ENCODE peak calls at places on chromosomes 11 and 22, in six cellular contexts. One of them, this sample, is unnamed.

GRCh38 chr22:44107341-44107740 is 73.4 kb upstream of the PARVG start:
- DNase-seq in osteocyte: no peak
- DNase-seq in thoracic aorta: no peak
- DNase-seq in endothelial cell: no peak
- DNase-seq in fibroblast of lung: no peak
- DNase-seq in neural crest cell: no peak
- DNase-seq in this sample: no peak

GRCh38 chr22:21009638-21010425 is 5.1 kb upstream of the P2RX6 start:
- DNase-seq in osteocyte: no peak
- DNase-seq in thoracic aorta: no peak
- DNase-seq in endothelial cell: peak
- DNase-seq in fibroblast of lung: peak
- DNase-seq in neural crest cell: peak
- DNase-seq in this sample: peak

GRCh38 chr11:4826425-4826824 is 5.3 kb downstream of the OR51F2 start:
- DNase-seq in osteocyte: no peak
- DNase-seq in thoracic aorta: no peak
- DNase-seq in endothelial cell: no peak
- DNase-seq in fibroblast of lung: no peak
- DNase-seq in neural crest cell: no peak
- DNase-seq in this sample: no peak

GRCh38 chr11:2943711-2944118 is 14.5 kb upstream of the PHLDA2 start:
- DNase-seq in osteocyte: no peak
- DNase-seq in thoracic aorta: no peak
- DNase-seq in endothelial cell: no peak
- DNase-seq in fibroblast of lung: no peak
- DNase-seq in neural crest cell: no peak
- DNase-seq in this sample: no peak

GRCh38 chr22:39090426-39091064 is 6.5 kb upstream of the APOBEC3H start:
- DNase-seq in osteocyte: no peak
- DNase-seq in thoracic aorta: no peak
- DNase-seq in endothelial cell: no peak
- DNase-seq in fibroblast of lung: no peak
- DNase-seq in neural crest cell: no peak
- DNase-seq in this sample: no peak

GRCh38 chr11:47185305-47186075 is 744 bp downstream of the PACSIN3 start:
- DNase-seq in osteocyte: peak
- DNase-seq in thoracic aorta: no peak
- DNase-seq in endothelial cell: peak
- DNase-seq in fibroblast of lung: peak
- DNase-seq in neural crest cell: no peak
- DNase-seq in this sample: peak

GRCh38 chr11:17985517-17985916 is 27.3 kb downstream of the SERGEF start:
- DNase-seq in osteocyte: no peak
- DNase-seq in thoracic aorta: no peak
- DNase-seq in endothelial cell: no peak
- DNase-seq in fibroblast of lung: no peak
- DNase-seq in neural crest cell: no peak
- DNase-seq in this sample: no peak

GRCh38 chr22:30816413-30816812 is 121.7 kb downstream of the OSBP2 start:
- DNase-seq in osteocyte: no peak
- DNase-seq in thoracic aorta: no peak
- DNase-seq in endothelial cell: no peak
- DNase-seq in fibroblast of lung: no peak
- DNase-seq in neural crest cell: no peak
- DNase-seq in this sample: no peak

GRCh38 chr11:8087185-8087584 is 6.2 kb downstream of the TUB start:
- DNase-seq in osteocyte: no peak
- DNase-seq in thoracic aorta: no peak
- DNase-seq in endothelial cell: peak
- DNase-seq in fibroblast of lung: no peak
- DNase-seq in neural crest cell: no peak
- DNase-seq in this sample: no peak

GRCh38 chr11:16295592-16295991 is 60.8 kb downstream of the SOX6 start:
- DNase-seq in osteocyte: no peak
- DNase-seq in thoracic aorta: no peak
- DNase-seq in endothelial cell: no peak
- DNase-seq in fibroblast of lung: no peak
- DNase-seq in neural crest cell: no peak
- DNase-seq in this sample: no peak

GRCh38 chr11:20113147-20113435 is 47.2 kb downstream of the DBX1 start:
- DNase-seq in osteocyte: no peak
- DNase-seq in thoracic aorta: no peak
- DNase-seq in endothelial cell: no peak
- DNase-seq in fibroblast of lung: no peak
- DNase-seq in neural crest cell: no peak
- DNase-seq in this sample: no peak

GRCh38 chr11:66919938-66920337 is 38.2 kb downstream of the PC start:
- DNase-seq in osteocyte: no peak
- DNase-seq in thoracic aorta: no peak
- DNase-seq in endothelial cell: no peak
- DNase-seq in fibroblast of lung: no peak
- DNase-seq in neural crest cell: no peak
- DNase-seq in this sample: no peak

GRCh38 chr11:1104411-1105182 is 29.9 kb downstream of the MUC2 start:
- DNase-seq in osteocyte: no peak
- DNase-seq in thoracic aorta: no peak
- DNase-seq in endothelial cell: no peak
- DNase-seq in fibroblast of lung: no peak
- DNase-seq in neural crest cell: no peak
- DNase-seq in this sample: no peak

GRCh38 chr11:111944651-111945051 is 7.5 kb downstream of the DIXDC1 start:
- DNase-seq in osteocyte: peak
- DNase-seq in thoracic aorta: no peak
- DNase-seq in endothelial cell: no peak
- DNase-seq in fibroblast of lung: peak
- DNase-seq in neural crest cell: no peak
- DNase-seq in this sample: no peak

GRCh38 chr11:120089036-120090001 is 48.6 kb downstream of the TRIM29 start:
- DNase-seq in osteocyte: no peak
- DNase-seq in thoracic aorta: peak
- DNase-seq in endothelial cell: no peak
- DNase-seq in fibroblast of lung: no peak
- DNase-seq in neural crest cell: no peak
- DNase-seq in this sample: no peak

GRCh38 chr22:22712092-22712658 is 67.8 kb downstream of the GGTLC2 start:
- DNase-seq in osteocyte: peak
- DNase-seq in thoracic aorta: no peak
- DNase-seq in endothelial cell: no peak
- DNase-seq in fibroblast of lung: no peak
- DNase-seq in neural crest cell: no peak
- DNase-seq in this sample: no peak

GRCh38 chr22:22710719-22711531 is 66.5 kb downstream of the GGTLC2 start:
- DNase-seq in osteocyte: peak
- DNase-seq in thoracic aorta: no peak
- DNase-seq in endothelial cell: peak
- DNase-seq in fibroblast of lung: no peak
- DNase-seq in neural crest cell: peak
- DNase-seq in this sample: peak

GRCh38 chr22:22711532-22711913 is 67.1 kb downstream of the GGTLC2 start:
- DNase-seq in osteocyte: peak
- DNase-seq in thoracic aorta: no peak
- DNase-seq in endothelial cell: no peak
- DNase-seq in fibroblast of lung: no peak
- DNase-seq in neural crest cell: no peak
- DNase-seq in this sample: peak

GRCh38 chr22:22712666-22713365 is 68.4 kb downstream of the GGTLC2 start:
- DNase-seq in osteocyte: peak
- DNase-seq in thoracic aorta: no peak
- DNase-seq in endothelial cell: no peak
- DNase-seq in fibroblast of lung: no peak
- DNase-seq in neural crest cell: no peak
- DNase-seq in this sample: no peak

DNA sequence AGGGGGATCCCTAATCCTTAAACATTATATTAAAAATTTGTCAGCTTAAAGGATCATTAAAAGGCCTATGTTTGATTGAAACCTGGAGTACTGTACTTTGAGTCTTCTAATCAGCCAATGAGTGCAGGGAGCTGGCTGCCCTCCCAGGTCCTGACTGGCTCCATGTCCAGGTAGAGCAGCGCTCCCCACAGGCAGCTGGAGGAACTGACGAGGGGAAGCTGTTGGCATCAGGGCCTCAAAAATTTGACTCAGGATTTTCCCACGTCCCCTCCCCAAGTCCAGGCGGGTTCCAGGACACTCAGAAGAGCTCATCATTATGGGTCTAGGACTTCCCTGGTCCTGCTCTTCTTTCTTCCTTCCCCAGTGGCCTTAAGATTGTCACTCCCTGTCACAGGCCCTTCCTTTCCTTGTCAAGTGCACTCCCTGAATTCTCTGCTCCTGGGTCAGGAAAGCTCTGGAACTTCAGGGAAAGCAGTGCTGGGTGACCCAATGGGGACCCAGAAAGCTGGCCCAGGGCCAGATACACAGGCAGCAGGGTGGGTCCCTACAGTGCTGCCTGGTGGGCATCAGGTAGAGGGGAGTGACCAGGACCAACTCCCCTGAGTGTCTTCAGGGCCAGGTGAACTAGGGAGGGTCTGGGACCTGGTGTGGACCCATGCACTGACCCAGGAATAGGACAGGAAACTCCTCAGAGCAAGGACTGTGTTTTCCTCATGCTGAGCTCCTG is 65.5 kb downstream of the GGTLC2 start:
- DNase-seq in osteocyte: peak
- DNase-seq in thoracic aorta: no peak
- DNase-seq in endothelial cell: peak
- DNase-seq in fibroblast of lung: no peak
- DNase-seq in neural crest cell: no peak
- DNase-seq in this sample: peak
- TF ChIP-seq CTCF in osteocyte: no peak
- TF ChIP-seq CTCF in thoracic aorta: no peak
- TF ChIP-seq CTCF in endothelial cell: peak
- TF ChIP-seq CTCF in fibroblast of lung: peak
- TF ChIP-seq CTCF in neural crest cell: peak
- TF ChIP-seq CTCF in this sample: peak

GRCh38 chr22:50691521-50691920 is 18.9 kb downstream of the SHANK3 start:
- DNase-seq in osteocyte: no peak
- DNase-seq in thoracic aorta: no peak
- DNase-seq in endothelial cell: no peak
- DNase-seq in fibroblast of lung: peak
- DNase-seq in neural crest cell: peak
- DNase-seq in this sample: no peak
- TF ChIP-seq CTCF in osteocyte: peak
- TF ChIP-seq CTCF in thoracic aorta: no peak
- TF ChIP-seq CTCF in endothelial cell: peak
- TF ChIP-seq CTCF in fibroblast of lung: peak
- TF ChIP-seq CTCF in neural crest cell: peak
- TF ChIP-seq CTCF in this sample: peak

GRCh38 chr11:64357904-64358535 is 942 bp upstream of the RPS6KA4 start:
- DNase-seq in osteocyte: no peak
- DNase-seq in thoracic aorta: no peak
- DNase-seq in endothelial cell: no peak
- DNase-seq in fibroblast of lung: no peak
- DNase-seq in neural crest cell: no peak
- DNase-seq in this sample: no peak

GRCh38 chr11:64359712-64360402 is 895 bp downstream of the RPS6KA4 start:
- DNase-seq in osteocyte: no peak
- DNase-seq in thoracic aorta: no peak
- DNase-seq in endothelial cell: no peak
- DNase-seq in fibroblast of lung: no peak
- DNase-seq in neural crest cell: no peak
- DNase-seq in this sample: no peak

GRCh38 chr11:64360403-64360980 is 1.5 kb downstream of the RPS6KA4 start:
- DNase-seq in osteocyte: no peak
- DNase-seq in thoracic aorta: no peak
- DNase-seq in endothelial cell: no peak
- DNase-seq in fibroblast of lung: no peak
- DNase-seq in neural crest cell: no peak
- DNase-seq in this sample: no peak

GRCh38 chr11:64358536-64358906 is 441 bp upstream of the RPS6KA4 start:
- DNase-seq in osteocyte: no peak
- DNase-seq in thoracic aorta: no peak
- DNase-seq in endothelial cell: no peak
- DNase-seq in fibroblast of lung: no peak
- DNase-seq in neural crest cell: no peak
- DNase-seq in this sample: no peak

DNA sequence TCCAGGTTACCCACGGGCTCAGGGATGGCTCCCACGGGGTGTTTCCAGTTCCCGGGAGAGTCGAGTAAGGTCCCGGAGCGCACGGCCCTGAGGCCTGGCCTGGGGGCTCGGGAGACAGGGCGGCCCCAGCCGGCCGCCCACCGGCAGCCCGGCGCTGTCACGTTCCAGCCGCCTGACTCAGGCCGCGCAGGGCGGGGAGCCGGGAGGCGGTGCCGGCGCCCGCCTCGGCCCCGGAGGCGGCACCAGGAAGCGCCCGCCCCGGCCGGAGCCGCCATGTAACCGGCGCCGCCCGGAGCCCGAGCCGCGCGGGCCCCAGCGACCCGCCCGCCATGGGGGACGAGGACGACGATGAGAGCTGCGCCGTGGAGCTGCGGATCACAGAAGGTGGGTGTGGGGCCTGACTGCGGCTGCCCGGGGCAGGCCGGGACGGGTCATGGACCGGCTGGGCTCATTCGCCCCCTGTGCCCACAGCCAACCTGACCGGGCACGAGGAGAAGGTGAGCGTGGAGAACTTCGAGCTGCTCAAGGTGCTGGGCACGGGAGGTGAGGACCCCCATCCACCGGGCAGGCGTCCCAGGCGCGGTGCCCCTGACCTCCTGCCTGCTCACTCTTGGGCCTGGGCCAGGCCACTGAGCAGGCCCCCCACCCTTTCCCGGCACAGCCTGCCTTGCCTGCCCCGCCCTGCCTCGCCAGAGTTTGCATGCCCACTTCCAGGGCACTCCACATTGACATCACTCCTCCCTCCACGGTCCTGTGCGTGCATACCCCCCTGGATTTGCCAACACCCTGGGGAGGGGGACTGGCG is at the start of gene RPS6KA4:
- DNase-seq in osteocyte: no peak
- DNase-seq in thoracic aorta: no peak
- DNase-seq in endothelial cell: peak
- DNase-seq in fibroblast of lung: peak
- DNase-seq in neural crest cell: no peak
- DNase-seq in this sample: no peak
- TF ChIP-seq CTCF in osteocyte: no peak
- TF ChIP-seq CTCF in thoracic aorta: no peak
- TF ChIP-seq CTCF in endothelial cell: no peak
- TF ChIP-seq CTCF in fibroblast of lung: no peak
- TF ChIP-seq CTCF in neural crest cell: no peak
- TF ChIP-seq CTCF in this sample: no peak

DNA sequence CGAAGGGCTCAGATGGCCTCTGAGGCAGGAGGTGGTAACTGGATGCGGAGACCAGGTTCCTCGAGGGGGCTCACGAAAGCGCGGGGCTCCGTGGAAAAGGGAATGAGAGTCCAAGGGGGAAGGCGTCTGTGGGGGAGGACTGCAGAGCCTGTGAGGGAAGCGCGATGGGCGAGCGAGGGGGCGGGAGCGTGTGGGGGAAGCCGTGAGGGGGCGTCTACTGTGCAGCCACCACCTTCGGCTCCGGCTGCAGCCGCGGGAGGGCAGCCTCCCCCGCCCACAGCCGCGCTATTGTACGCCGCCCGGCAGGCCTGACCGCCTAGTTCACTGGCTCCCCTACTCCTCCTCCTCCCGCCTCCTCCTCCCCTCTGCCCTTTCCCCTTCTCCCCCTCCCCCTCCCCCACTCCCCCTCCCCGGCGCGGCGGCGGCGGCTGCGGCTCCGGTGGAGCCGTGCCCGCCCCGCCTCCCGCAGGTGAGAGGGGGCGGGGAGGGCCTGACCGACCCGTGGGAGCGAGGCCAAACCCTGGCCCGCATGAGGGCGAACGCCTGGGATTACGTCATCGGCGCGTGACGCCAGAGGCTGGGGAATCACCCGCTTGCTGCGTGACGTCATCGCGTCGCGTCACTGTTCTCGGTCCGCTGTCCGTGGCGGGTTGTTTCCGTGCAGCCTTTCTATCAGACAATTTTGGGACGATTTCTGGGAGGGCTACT is at the start of gene PAK1:
- DNase-seq in osteocyte: peak
- DNase-seq in thoracic aorta: peak
- DNase-seq in endothelial cell: peak
- DNase-seq in fibroblast of lung: peak
- DNase-seq in neural crest cell: peak
- DNase-seq in this sample: peak
- TF ChIP-seq CTCF in osteocyte: peak
- TF ChIP-seq CTCF in thoracic aorta: no peak
- TF ChIP-seq CTCF in endothelial cell: no peak
- TF ChIP-seq CTCF in fibroblast of lung: no peak
- TF ChIP-seq CTCF in neural crest cell: peak
- TF ChIP-seq CTCF in this sample: peak

This sample was measured in progenitor cell of endocrine pancreas.